ENCODE peak calls at places on chromosome 10, in five cellular contexts. T is SK-N-SH, N is nucleus accumbens, C is SHP77, Z is endothelial cell. I is an unnamed sample.

GRCh38 chr10:24008164-24009066 is 200.5 kb upstream of the KIAA1217 start:
- DNase-seq in T (no peak), N (no peak), C (no peak), Z (no peak), I (no peak)

GRCh38 chr10:102122450-102122849 is 2.3 kb upstream of the LDB1 start:
- DNase-seq in T (no peak), N (no peak), C (no peak), Z (no peak), I (no peak)

GRCh38 chr10:35011771-35012191 is 78.4 kb downstream of the CUL2 start:
- DNase-seq in T (no peak), N (no peak), C (no peak), Z (no peak), I (no peak)

GRCh38 chr10:64288404-64288803 is 767.2 kb downstream of the REEP3 start:
- DNase-seq in T (no peak), N (no peak), C (no peak), Z (no peak), I (no peak)

GRCh38 chr10:90125966-90126600 is 424.7 kb downstream of the KIF20B start:
- DNase-seq in T (no peak), N (no peak), C (no peak), Z (no peak), I (no peak)

GRCh38 chr10:29860159-29860558 is 199.2 kb downstream of the JCAD start:
- DNase-seq in T (no peak), N (no peak), C (no peak), Z (no peak), I (no peak)

GRCh38 chr10:73159038-73159648 is 8.7 kb downstream of the ECD start:
- DNase-seq in T (peak; percentile 59), N (no peak), C (no peak), Z (peak; percentile 54), I (no peak)

GRCh38 chr10:70920519-70920918 is 32.2 kb upstream of the PCBD1 start:
- DNase-seq in T (no peak), N (no peak), C (no peak), Z (no peak), I (peak; percentile 93)

GRCh38 chr10:131141645-131142445 is 169.7 kb downstream of the TCERG1L start:
- DNase-seq in T (no peak), N (no peak), C (peak; percentile 51), Z (no peak), I (no peak)

I was measured in lower lobe of right lung.